ENCODE peak calls at places on chromosomes 5 and 9, in six cellular contexts. One of them, this sample, is unnamed.

GRCh38 chr9:84343111-84343521 is 2.6 kb upstream of the SLC28A3 start:
- DNase-seq in aorta: no peak
- DNase-seq in Right ventricle myocardium superior: no peak
- DNase-seq in heart right ventricle: no peak
- DNase-seq in tibial nerve: no peak
- DNase-seq in HT1080: no peak
- DNase-seq in this sample: no peak

GRCh38 chr5:153569036-153569435 is 78.6 kb downstream of the GRIA1 start:
- DNase-seq in aorta: no peak
- DNase-seq in Right ventricle myocardium superior: no peak
- DNase-seq in heart right ventricle: no peak
- DNase-seq in tibial nerve: no peak
- DNase-seq in HT1080: no peak
- DNase-seq in this sample: no peak

GRCh38 chr9:91164724-91165520 is 196.8 kb downstream of the AUH start:
- DNase-seq in aorta: peak
- DNase-seq in Right ventricle myocardium superior: peak
- DNase-seq in heart right ventricle: peak
- DNase-seq in tibial nerve: peak
- DNase-seq in HT1080: peak
- DNase-seq in this sample: peak

GRCh38 chr5:177382423-177383029 is 1.7 kb upstream of the SLC34A1 start:
- DNase-seq in aorta: no peak
- DNase-seq in Right ventricle myocardium superior: no peak
- DNase-seq in heart right ventricle: no peak
- DNase-seq in tibial nerve: no peak
- DNase-seq in HT1080: no peak
- DNase-seq in this sample: no peak

GRCh38 chr5:41048986-41049385 is 22.2 kb downstream of the MROH2B start:
- DNase-seq in aorta: no peak
- DNase-seq in Right ventricle myocardium superior: no peak
- DNase-seq in heart right ventricle: no peak
- DNase-seq in tibial nerve: no peak
- DNase-seq in HT1080: no peak
- DNase-seq in this sample: no peak

GRCh38 chr5:33832904-33833575 is 58.8 kb downstream of the ADAMTS12 start:
- DNase-seq in aorta: no peak
- DNase-seq in Right ventricle myocardium superior: no peak
- DNase-seq in heart right ventricle: no peak
- DNase-seq in tibial nerve: no peak
- DNase-seq in HT1080: no peak
- DNase-seq in this sample: no peak

GRCh38 chr9:76221423-76221822 is 172.8 kb downstream of the RFK start:
- DNase-seq in aorta: no peak
- DNase-seq in Right ventricle myocardium superior: no peak
- DNase-seq in heart right ventricle: no peak
- DNase-seq in tibial nerve: no peak
- DNase-seq in HT1080: no peak
- DNase-seq in this sample: no peak

GRCh38 chr9:89723696-89724095 is 118.9 kb downstream of the GADD45G start:
- DNase-seq in aorta: no peak
- DNase-seq in Right ventricle myocardium superior: no peak
- DNase-seq in heart right ventricle: no peak
- DNase-seq in tibial nerve: no peak
- DNase-seq in HT1080: no peak
- DNase-seq in this sample: no peak

GRCh38 chr9:108722396-108722795 is 133.4 kb downstream of the ACTL7B start:
- DNase-seq in aorta: peak
- DNase-seq in Right ventricle myocardium superior: no peak
- DNase-seq in heart right ventricle: no peak
- DNase-seq in tibial nerve: no peak
- DNase-seq in HT1080: no peak
- DNase-seq in this sample: no peak

GRCh38 chr5:97142521-97143254 is at the start of gene LIX1:
- DNase-seq in aorta: no peak
- DNase-seq in Right ventricle myocardium superior: no peak
- DNase-seq in heart right ventricle: peak
- DNase-seq in tibial nerve: no peak
- DNase-seq in HT1080: peak
- DNase-seq in this sample: peak

GRCh38 chr5:131109540-131110255 is 55.4 kb downstream of the HINT1 start:
- DNase-seq in aorta: no peak
- DNase-seq in Right ventricle myocardium superior: no peak
- DNase-seq in heart right ventricle: peak
- DNase-seq in tibial nerve: no peak
- DNase-seq in HT1080: peak
- DNase-seq in this sample: peak

GRCh38 chr9:114427644-114428043 is 39.9 kb upstream of the AKNA start:
- DNase-seq in aorta: no peak
- DNase-seq in Right ventricle myocardium superior: no peak
- DNase-seq in heart right ventricle: no peak
- DNase-seq in tibial nerve: no peak
- DNase-seq in HT1080: no peak
- DNase-seq in this sample: no peak

GRCh38 chr5:140044041-140044440 is 942 bp upstream of the NRG2 start:
- DNase-seq in aorta: no peak
- DNase-seq in Right ventricle myocardium superior: no peak
- DNase-seq in heart right ventricle: no peak
- DNase-seq in tibial nerve: no peak
- DNase-seq in HT1080: peak
- DNase-seq in this sample: no peak

GRCh38 chr5:134561871-134562296 is 36.4 kb downstream of the JADE2 start:
- DNase-seq in aorta: peak
- DNase-seq in Right ventricle myocardium superior: no peak
- DNase-seq in heart right ventricle: peak
- DNase-seq in tibial nerve: no peak
- DNase-seq in HT1080: peak
- DNase-seq in this sample: no peak

GRCh38 chr9:88976888-88977257 is 14.4 kb upstream of the S1PR3 start:
- DNase-seq in aorta: no peak
- DNase-seq in Right ventricle myocardium superior: no peak
- DNase-seq in heart right ventricle: no peak
- DNase-seq in tibial nerve: no peak
- DNase-seq in HT1080: no peak
- DNase-seq in this sample: no peak

GRCh38 chr5:5436206-5436765 is 13.8 kb downstream of the ICE1 start:
- DNase-seq in aorta: no peak
- DNase-seq in Right ventricle myocardium superior: no peak
- DNase-seq in heart right ventricle: no peak
- DNase-seq in tibial nerve: no peak
- DNase-seq in HT1080: no peak
- DNase-seq in this sample: no peak

GRCh38 chr9:115018547-115019435 is 88.4 kb upstream of the TNFSF8 start:
- DNase-seq in aorta: no peak
- DNase-seq in Right ventricle myocardium superior: no peak
- DNase-seq in heart right ventricle: no peak
- DNase-seq in tibial nerve: no peak
- DNase-seq in HT1080: peak
- DNase-seq in this sample: no peak

GRCh38 chr9:20606637-20607036 is 15.7 kb downstream of the MLLT3 start:
- DNase-seq in aorta: no peak
- DNase-seq in Right ventricle myocardium superior: peak
- DNase-seq in heart right ventricle: peak
- DNase-seq in tibial nerve: no peak
- DNase-seq in HT1080: no peak
- DNase-seq in this sample: no peak

GRCh38 chr5:74104469-74104868 is 478.5 kb downstream of the ARHGEF28 start:
- DNase-seq in aorta: no peak
- DNase-seq in Right ventricle myocardium superior: no peak
- DNase-seq in heart right ventricle: no peak
- DNase-seq in tibial nerve: no peak
- DNase-seq in HT1080: no peak
- DNase-seq in this sample: no peak